ENCODE peak calls at places on chromosome 9, in four cellular contexts. O, F, I and S are unnamed samples.

GRCh38 chr9:80177949-80178480 is 606.2 kb downstream of the TLE4 start:
- DNase-seq in O (no peak), F (no peak), I (no peak), S (no peak)

GRCh38 chr9:77965445-77965844 is 66.2 kb downstream of the GNAQ start:
- DNase-seq in O (no peak), I (no peak), F (no peak), S (no peak)

GRCh38 chr9:87592554-87593394 is 95.1 kb downstream of the DAPK1 start:
- DNase-seq in O (peak), F (no peak), I (no peak), S (no peak)

GRCh38 chr9:134637241-134637640 is 4.4 kb upstream of the COL5A1 start:
- DNase-seq in I (no peak), O (no peak), F (no peak), S (no peak)

GRCh38 chr9:105341784-105342183 is 97.3 kb downstream of the SLC44A1 start:
- DNase-seq in I (no peak), F (no peak), O (no peak), S (no peak)

GRCh38 chr9:110623462-110624025 is 44.0 kb upstream of the SVEP1 start:
- DNase-seq in O (peak), F (peak), I (peak), S (no peak)

GRCh38 chr9:134888603-134889195 is 8.1 kb downstream of the FCN2 start:
- DNase-seq in F (no peak), O (no peak), I (no peak), S (no peak)

GRCh38 chr9:21017092-21017491 is 14.3 kb downstream of the HACD4 start:
- DNase-seq in O (no peak), I (no peak), F (no peak), S (no peak)

GRCh38 chr9:84068872-84069271 is 88.3 kb downstream of the RMI1 start:
- DNase-seq in I (no peak), O (no peak), F (no peak), S (no peak)

GRCh38 chr9:129919283-129919682 is 84.0 kb downstream of the USP20 start:
- DNase-seq in I (no peak), O (no peak), F (no peak), S (no peak)

GRCh38 chr9:14750871-14751270 is 28.3 kb upstream of the CER1 start:
- DNase-seq in F (no peak), O (no peak), I (no peak), S (no peak)

GRCh38 chr9:100515578-100516494 is 42.9 kb downstream of the TMEFF1 start:
- DNase-seq in I (no peak), F (no peak), O (no peak), S (no peak)

GRCh38 chr9:121749614-121750013 is 98.2 kb downstream of the DAB2IP start:
- DNase-seq in O (no peak), I (no peak), F (no peak), S (no peak)

GRCh38 chr9:121748080-121748479 is 96.6 kb downstream of the DAB2IP start:
- DNase-seq in O (no peak), I (no peak), F (no peak), S (no peak)

GRCh38 chr9:121750715-121751623 is 99.5 kb downstream of the DAB2IP start:
- DNase-seq in O (no peak), F (peak), I (no peak), S (no peak)

GRCh38 chr9:121750259-121750714 is 98.9 kb downstream of the DAB2IP start:
- DNase-seq in F (no peak), I (no peak), O (no peak), S (no peak)

DNA sequence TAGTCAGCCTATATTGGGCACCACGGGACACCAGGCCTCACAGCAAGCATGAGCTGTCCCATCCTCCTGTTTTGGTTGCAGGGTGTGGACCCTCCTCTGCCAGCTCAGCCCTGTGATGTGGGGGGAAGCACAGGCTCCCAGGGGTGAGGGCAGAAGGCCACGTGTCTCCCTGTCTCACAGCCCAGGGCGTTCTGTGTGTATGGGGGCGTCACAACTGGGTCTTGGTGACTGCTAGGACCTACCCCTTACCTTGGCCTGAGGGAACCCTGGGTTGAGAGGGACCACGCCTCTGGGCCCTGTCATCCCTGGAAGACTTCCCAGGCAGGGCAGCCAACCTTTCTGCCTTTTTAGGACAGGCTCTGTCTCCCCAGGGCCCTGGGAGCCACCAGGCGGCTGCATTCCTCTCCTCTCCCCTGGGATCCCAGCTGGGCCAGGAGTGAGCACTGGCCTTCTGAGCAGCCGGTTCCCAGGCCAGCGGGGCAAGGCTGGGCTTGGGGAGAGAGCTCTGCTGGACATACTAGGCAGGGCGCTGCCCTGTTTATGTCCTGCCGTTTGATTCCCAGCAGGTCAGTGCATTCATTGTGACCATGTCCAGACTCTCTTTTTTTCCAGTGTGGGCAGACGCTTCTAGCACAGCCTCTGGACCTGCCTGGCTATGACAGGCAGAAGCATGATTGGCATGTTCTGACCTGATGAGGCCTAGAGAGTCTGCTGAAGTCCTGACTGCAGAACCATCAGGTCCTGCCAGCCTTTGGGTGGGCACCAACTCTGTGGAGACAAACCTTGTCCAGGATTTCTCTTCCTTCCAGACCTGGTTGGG is 97.5 kb downstream of the DAB2IP start:
- DNase-seq in F (no peak), I (no peak), O (no peak), S (no peak)
- TF ChIP-seq NRF1 in F (no peak), I (no peak), O (no peak), S (no peak)

DNA sequence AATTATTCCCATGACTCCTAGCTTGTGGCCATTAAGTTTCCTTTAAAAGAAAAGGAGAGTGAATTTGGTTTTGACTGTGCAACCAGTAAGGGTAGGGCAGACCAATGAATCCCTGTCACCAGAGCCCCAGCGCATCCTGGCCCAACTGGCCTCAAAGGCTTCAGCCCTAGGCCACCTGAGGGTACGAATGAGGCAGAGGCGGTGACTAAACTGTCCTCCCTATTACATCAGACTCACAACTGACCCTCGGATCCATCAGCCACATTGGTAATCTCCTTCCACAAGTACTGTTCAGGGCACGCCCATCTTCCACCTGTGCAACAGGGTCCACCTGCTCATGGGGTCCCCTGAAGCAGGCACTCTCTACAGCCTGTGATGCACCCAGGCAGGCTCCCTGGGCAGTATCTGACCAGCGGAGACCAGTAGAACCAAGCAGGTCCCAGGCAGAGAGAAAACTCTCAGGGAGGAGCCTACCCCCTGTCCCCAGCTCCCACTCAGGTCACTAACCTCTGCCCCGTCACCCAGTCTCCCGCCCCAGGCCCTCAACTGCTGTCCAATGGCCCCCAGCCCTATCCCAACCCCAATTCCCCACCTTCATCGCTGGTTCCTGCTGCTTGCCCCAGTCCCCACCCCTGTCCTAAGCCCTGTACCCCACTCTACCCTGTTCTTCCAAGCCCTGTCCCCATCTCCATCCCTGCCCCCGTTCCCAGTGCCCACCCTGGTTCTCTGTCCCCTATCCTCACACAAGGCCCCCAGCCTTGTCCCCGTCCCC is 926 bp downstream of the EDF1 start:
- DNase-seq in F (no peak), O (no peak), I (no peak), S (no peak)
- TF ChIP-seq NRF1 in F (no peak), O (no peak), I (no peak), S (no peak)

GRCh38 chr9:97772145-97772544 is 75.0 kb upstream of the XPA start:
- DNase-seq in O (no peak), F (no peak), I (no peak), S (no peak)

GRCh38 chr9:97773091-97773490 is 76.0 kb upstream of the XPA start:
- DNase-seq in F (no peak), O (no peak), I (no peak), S (no peak)

GRCh38 chr9:97774657-97775056 is 77.5 kb upstream of the XPA start:
- DNase-seq in I (no peak), F (no peak), O (no peak), S (no peak)

GRCh38 chr9:97770808-97771372 is 73.8 kb upstream of the XPA start:
- DNase-seq in F (no peak), I (no peak), O (no peak), S (no peak)

DNA sequence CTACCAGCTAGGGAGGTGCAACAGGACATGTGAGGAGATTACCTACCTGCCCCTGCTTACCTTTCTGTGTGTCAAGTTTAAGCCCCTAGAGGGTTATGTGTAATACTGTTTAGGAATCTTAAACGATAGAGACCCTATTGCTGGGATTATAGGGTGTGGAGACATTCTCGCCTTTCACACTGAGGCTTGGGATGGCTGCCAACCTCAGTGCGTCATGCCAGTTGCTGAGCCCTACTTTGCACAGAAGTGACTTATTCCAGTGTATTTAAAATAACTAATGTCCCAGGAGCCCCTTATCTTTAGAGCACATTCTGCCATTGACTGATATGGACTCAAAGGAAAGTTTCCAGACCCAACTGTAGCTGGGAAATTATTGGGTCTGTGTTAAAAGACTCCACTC is 76.6 kb upstream of the XPA start:
- DNase-seq in I (no peak), F (no peak), O (peak), S (no peak)
- TF ChIP-seq NRF1 in I (no peak), F (no peak), O (no peak), S (no peak)

DNA sequence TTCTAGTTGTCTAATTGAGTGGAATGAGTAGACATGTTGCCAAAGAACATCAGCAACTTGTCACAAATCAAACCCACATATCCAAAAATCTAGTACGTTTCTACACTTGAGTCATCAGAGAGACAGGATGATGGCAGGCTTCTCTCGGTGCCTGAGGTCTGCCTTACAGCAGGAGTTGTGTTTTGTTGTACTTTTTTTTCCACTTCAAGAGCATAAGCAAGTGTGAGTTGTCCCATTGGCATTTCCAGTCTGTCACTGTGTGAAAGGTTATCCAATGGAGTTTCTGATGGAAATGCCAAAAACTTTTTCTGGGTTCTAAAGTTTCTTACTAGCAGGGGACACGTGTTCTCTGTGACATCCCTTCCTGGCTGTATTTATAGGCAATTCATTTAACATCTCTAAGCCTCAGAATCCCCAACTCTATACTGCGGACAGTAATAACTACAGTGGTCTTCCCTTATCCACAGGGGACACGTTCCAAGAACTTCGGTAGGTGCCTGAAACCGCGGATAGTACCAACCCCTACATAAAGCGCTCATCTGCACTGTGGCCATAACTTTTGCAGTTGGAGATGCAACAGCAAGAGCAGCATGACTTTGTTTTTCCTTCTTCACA is 246.5 kb downstream of the SYK start:
- DNase-seq in I (no peak), O (no peak), F (no peak), S (peak)
- TF ChIP-seq NRF1 in I (no peak), O (no peak), F (no peak), S (no peak)

GRCh38 chr9:123487944-123488343 is 131.9 kb downstream of the CRB2 start:
- DNase-seq in F (no peak), O (no peak), I (no peak), S (no peak)
- TF ChIP-seq NRF1 in F (no peak), O (no peak), I (no peak), S (no peak)

DNA sequence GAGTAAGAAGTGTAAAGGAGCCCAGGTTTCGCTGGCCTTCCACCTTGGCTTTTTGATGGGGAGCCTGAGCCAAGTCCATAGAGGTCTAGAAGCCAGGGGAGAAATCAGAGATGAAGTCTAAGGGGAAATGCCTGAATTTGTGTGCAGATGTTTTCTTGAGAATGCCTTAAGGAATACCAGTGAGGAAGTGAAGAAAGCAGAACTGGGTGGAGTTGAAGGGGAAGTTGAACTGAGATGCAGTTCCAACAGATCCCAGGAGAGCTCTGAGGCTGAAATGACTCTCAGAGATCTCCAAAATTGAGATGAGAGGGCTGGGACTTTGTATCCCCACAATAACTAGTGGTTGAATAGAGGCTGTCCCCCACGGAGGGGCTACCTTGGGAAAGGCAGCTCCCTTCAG is 197.1 kb downstream of the ZNF462 start:
- DNase-seq in F (no peak), I (no peak), O (no peak), S (no peak)
- TF ChIP-seq NRF1 in F (no peak), I (no peak), O (no peak), S (no peak)

GRCh38 chr9:73269430-73270101 is 117.9 kb downstream of the ANXA1 start:
- DNase-seq in I (no peak), O (peak), F (peak), S (no peak)
- TF ChIP-seq NRF1 in I (no peak), O (no peak), F (no peak), S (no peak)